ENCODE peak calls at places on chromosomes 6 and 20, in six cellular contexts. B, L, R, J, I and E are unnamed samples.

GRCh38 chr6:156807795-156808194 is 30.6 kb downstream of the ARID1B start:
- DNase-seq in B (no peak), L (no peak), R (no peak), J (no peak), I (no peak), E (no peak)

GRCh38 chr6:11236351-11236750 is 3.9 kb upstream of the NEDD9 start:
- DNase-seq in B (no peak), L (no peak), R (no peak), J (no peak), I (no peak), E (no peak)

GRCh38 chr6:118787746-118788419 is 106.1 kb upstream of the ASF1A start:
- DNase-seq in B (no peak), L (no peak), R (no peak), J (peak), I (no peak), E (no peak)

GRCh38 chr20:31606928-31607639 is 2.0 kb downstream of the ID1 start:
- DNase-seq in B (no peak), L (no peak), R (no peak), J (peak), I (peak), E (no peak)

GRCh38 chr6:169921853-169922779 is 170.7 kb downstream of the ERMARD start:
- DNase-seq in B (no peak), L (no peak), R (no peak), J (no peak), I (no peak), E (no peak)

GRCh38 chr20:7843613-7844012 is 96.6 kb downstream of the HAO1 start:
- DNase-seq in B (peak), L (no peak), R (peak), J (peak), I (peak), E (peak)

GRCh38 chr6:37049990-37050853 is 44.8 kb downstream of the FGD2 start:
- DNase-seq in B (no peak), L (peak), R (no peak), J (no peak), I (peak), E (peak)

GRCh38 chr6:47083586-47084047 is 41.5 kb upstream of the ADGRF1 start:
- DNase-seq in B (peak), L (no peak), R (peak), J (peak), I (peak), E (no peak)

GRCh38 chr6:2209226-2209809 is 36.1 kb downstream of the GMDS start:
- DNase-seq in B (no peak), L (peak), R (no peak), J (peak), I (no peak), E (no peak)

GRCh38 chr6:136873733-136874132 is 48.4 kb upstream of the SLC35D3 start:
- DNase-seq in B (no peak), L (no peak), R (no peak), J (peak), I (no peak), E (no peak)

GRCh38 chr6:167350322-167350721 is 25.4 kb downstream of the TTLL2 start:
- DNase-seq in B (no peak), L (no peak), R (no peak), J (no peak), I (no peak), E (no peak)

GRCh38 chr6:158160932-158161539 is 7.0 kb downstream of the SERAC1 start:
- DNase-seq in B (peak), L (no peak), R (no peak), J (peak), I (no peak), E (no peak)

GRCh38 chr6:133240511-133241087 is 558 bp upstream of the EYA4 start:
- DNase-seq in B (no peak), L (peak), R (no peak), J (no peak), I (peak), E (peak)

GRCh38 chr20:34713194-34713943 is 9.2 kb downstream of the TP53INP2 start:
- DNase-seq in B (peak), L (no peak), R (no peak), J (peak), I (no peak), E (no peak)

GRCh38 chr20:58868795-58869194 is 16.3 kb downstream of the GNAS start:
- DNase-seq in B (no peak), L (no peak), R (no peak), J (no peak), I (no peak), E (no peak)

GRCh38 chr6:53347921-53348435 is 772 bp downstream of the ELOVL5 start:
- DNase-seq in B (no peak), L (no peak), R (peak), J (peak), I (peak), E (peak)

GRCh38 chr6:53349209-53349693 is 501 bp upstream of the ELOVL5 start:
- DNase-seq in B (no peak), L (no peak), R (no peak), J (peak), I (no peak), E (no peak)

GRCh38 chr6:53348436-53349208 is at the start of gene ELOVL5:
- DNase-seq in B (peak), L (peak), R (peak), J (peak), I (peak), E (peak)

GRCh38 chr6:53344993-53345392 is 3.8 kb downstream of the ELOVL5 start:
- DNase-seq in B (no peak), L (no peak), R (no peak), J (no peak), I (no peak), E (no peak)

GRCh38 chr6:53347250-53347920 is 1.4 kb downstream of the ELOVL5 start:
- DNase-seq in B (no peak), L (peak), R (no peak), J (peak), I (no peak), E (no peak)
- H3K27ac ChIP-seq in B (peak), L (peak), R (peak), J (peak), I (peak), E (no peak)

GRCh38 chr20:5933802-5934436 is 16.4 kb downstream of the TRMT6 start:
- DNase-seq in B (no peak), L (peak), R (no peak), J (no peak), I (no peak), E (no peak)

GRCh38 chr20:5931411-5931810 is 18.9 kb downstream of the TRMT6 start:
- DNase-seq in B (no peak), L (no peak), R (no peak), J (no peak), I (no peak), E (no peak)

GRCh38 chr20:5935384-5935783 is 14.9 kb downstream of the TRMT6 start:
- DNase-seq in B (no peak), L (no peak), R (no peak), J (no peak), I (no peak), E (no peak)

GRCh38 chr20:5928831-5929715 is 21.3 kb downstream of the TRMT6 start:
- DNase-seq in B (no peak), L (no peak), R (no peak), J (no peak), I (no peak), E (no peak)

GRCh38 chr20:5932796-5933195 is 17.5 kb downstream of the TRMT6 start:
- DNase-seq in B (no peak), L (no peak), R (no peak), J (no peak), I (no peak), E (no peak)
- H3K27ac ChIP-seq in B (no peak), L (no peak), R (no peak), J (no peak), I (no peak), E (no peak)

DNA sequence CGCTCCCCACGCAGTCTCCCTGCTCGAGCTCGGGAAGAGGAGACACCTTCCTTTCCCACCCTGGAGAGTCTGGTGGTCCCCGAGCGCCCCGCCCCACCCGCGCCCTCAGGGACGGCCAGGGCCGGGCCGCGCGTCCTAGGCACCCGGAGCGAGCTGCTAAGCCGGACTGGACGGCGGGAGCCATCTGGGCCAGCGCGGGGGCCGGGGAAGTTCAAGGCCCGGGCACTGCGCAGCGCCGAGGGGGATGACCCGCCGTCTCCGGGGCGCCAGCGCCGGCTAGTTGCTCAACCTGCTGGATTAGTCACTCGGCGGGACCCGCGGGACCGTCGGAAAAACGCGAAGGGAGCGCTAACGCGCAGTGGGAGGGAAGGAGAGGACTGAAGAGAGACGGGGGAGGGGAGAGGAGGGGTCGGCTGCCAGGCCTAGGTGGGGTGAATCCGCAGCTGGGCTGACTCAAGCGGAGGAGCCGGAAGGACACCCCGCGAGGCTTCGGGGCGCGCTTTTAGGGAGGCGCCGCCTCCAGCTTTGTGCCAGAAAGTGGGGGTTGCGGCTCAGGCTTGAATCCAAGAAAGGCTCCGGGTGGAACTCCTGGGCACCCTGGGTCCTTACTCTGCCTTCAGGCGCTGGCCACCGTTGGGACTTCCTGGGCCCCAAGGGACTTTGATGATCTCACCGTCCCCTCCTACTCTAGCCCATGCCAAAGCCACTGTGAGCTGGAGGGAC is 75.7 kb upstream of the FOXP4 start:
- DNase-seq in B (no peak), L (no peak), R (peak), J (peak), I (peak), E (peak)
- H3K27ac ChIP-seq in B (no peak), L (no peak), R (no peak), J (no peak), I (no peak), E (no peak)

DNA sequence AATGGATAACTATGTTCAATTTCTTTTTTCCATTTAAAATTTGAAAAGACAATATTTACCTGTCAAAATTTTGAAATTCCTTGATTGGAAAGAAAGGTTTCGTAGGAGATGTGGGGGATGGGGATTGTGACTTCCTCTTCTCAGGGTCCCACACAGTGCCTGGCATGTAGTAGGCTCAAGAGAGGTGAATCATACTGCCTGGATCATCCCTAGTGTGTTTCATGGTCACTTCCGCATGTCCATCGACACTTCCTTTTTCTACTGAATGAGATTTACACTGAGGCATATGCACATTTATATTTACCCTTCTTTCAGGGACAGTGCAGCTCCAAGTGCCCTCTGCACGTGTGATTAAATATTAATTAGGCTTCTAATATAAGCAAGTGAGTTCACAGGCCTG is 177.4 kb upstream of the MMS22L start:
- DNase-seq in B (no peak), L (no peak), R (no peak), J (no peak), I (no peak), E (no peak)
- H3K27ac ChIP-seq in B (no peak), L (no peak), R (no peak), J (no peak), I (no peak), E (no peak)

GRCh38 chr20:36975085-36975829 is 23.7 kb upstream of the SAMHD1 start:
- DNase-seq in B (no peak), L (peak), R (no peak), J (no peak), I (no peak), E (no peak)
- H3K27ac ChIP-seq in B (no peak), L (no peak), R (no peak), J (no peak), I (no peak), E (no peak)

GRCh38 chr6:15460110-15460727 is 202.6 kb downstream of the DTNBP1 start:
- DNase-seq in B (no peak), L (no peak), R (no peak), J (no peak), I (no peak), E (no peak)
- H3K27ac ChIP-seq in B (no peak), L (no peak), R (no peak), J (no peak), I (peak), E (no peak)

GRCh38 chr6:148867851-148868250 is 121.0 kb downstream of the UST start:
- DNase-seq in B (no peak), L (no peak), R (no peak), J (peak), I (no peak), E (no peak)

GRCh38 chr6:148866657-148867268 is 119.9 kb downstream of the UST start:
- DNase-seq in B (no peak), L (no peak), R (no peak), J (no peak), I (no peak), E (no peak)

GRCh38 chr6:148869589-148869988 is 122.8 kb downstream of the UST start:
- DNase-seq in B (peak), L (no peak), R (no peak), J (peak), I (no peak), E (no peak)

GRCh38 chr6:148868314-148868713 is 121.5 kb downstream of the UST start:
- DNase-seq in B (peak), L (no peak), R (no peak), J (peak), I (no peak), E (no peak)

DNA sequence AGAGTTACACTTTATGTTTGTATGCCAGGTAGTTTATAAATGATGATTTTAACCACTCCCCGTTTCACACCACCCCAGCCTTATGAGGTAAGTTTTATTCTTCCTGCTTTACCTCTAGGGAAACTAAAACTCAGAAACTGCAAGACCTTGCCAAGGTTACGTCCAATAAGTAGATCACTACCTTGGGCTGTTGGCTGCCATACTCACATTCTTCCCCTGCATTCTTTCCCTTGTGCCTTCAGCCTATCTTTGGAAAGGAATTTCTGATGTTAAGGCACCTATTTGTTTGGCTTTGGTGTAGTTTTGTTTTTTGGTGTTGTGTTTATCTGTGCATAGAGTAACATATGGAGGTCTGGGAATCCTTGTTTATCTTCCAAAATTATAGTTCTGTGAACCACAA is 122.1 kb downstream of the UST start:
- DNase-seq in B (no peak), L (no peak), R (no peak), J (no peak), I (no peak), E (no peak)
- H3K27ac ChIP-seq in B (no peak), L (no peak), R (no peak), J (peak), I (no peak), E (no peak)

GRCh38 chr6:154821099-154821498 is 87.9 kb downstream of the SCAF8 start:
- DNase-seq in B (no peak), L (no peak), R (no peak), J (no peak), I (no peak), E (no peak)

GRCh38 chr6:154824076-154824475 is 90.9 kb downstream of the SCAF8 start:
- DNase-seq in B (no peak), L (no peak), R (no peak), J (no peak), I (no peak), E (no peak)

GRCh38 chr6:154821638-154822037 is 88.4 kb downstream of the SCAF8 start:
- DNase-seq in B (no peak), L (no peak), R (no peak), J (no peak), I (no peak), E (no peak)

DNA sequence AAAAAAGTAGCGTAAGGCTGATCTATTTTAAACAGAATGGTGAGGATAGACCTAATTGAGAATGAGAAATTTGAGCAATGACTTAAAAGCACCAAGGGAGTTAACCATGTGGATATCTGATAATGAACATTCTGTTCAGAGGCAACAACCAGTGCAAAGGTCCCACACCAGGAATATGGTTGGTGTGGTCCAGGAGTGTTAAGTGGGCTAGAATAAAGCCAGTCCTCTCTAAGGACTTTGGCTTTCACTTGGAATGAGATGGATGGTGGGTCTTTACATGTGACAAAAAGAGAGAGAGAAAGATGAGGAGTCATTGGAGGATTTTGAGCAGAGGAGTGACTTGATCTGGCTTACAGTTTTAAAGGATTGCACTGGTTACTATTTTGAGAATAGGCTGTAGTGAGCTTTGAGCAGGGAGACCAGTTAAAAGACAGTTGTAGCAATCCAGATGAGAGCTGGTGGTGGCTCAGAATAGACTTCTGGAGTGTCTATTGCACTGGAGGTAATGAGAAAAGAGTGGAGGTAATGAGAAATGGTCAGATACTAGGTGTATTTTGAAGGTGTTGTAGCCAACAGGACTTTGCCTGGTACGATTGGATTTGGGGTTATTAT is 89.8 kb downstream of the SCAF8 start:
- DNase-seq in B (no peak), L (no peak), R (no peak), J (no peak), I (no peak), E (no peak)
- H3K27ac ChIP-seq in B (no peak), L (no peak), R (no peak), J (no peak), I (peak), E (no peak)

GRCh38 chr6:138410048-138410735 is 6.2 kb downstream of the HEBP2 start:
- DNase-seq in B (peak), L (no peak), R (peak), J (peak), I (peak), E (no peak)
- H3K27ac ChIP-seq in B (peak), L (no peak), R (peak), J (peak), I (no peak), E (no peak)